ENCODE peak calls at places on chromosomes 6 and 20, in ten cellular contexts. W is G401, U is anterior cingulate cortex, G is colonic mucosa, V is RWPE1, L is Calu3, S is T-helper 2 cell, A is Daoy, O is NCI-H1436, P is choroid plexus epithelial cell. J is an unnamed sample.

GRCh38 chr20:31989030-31989645 is 21.1 kb upstream of the CCM2L start:
- DNase-seq in O (no peak), S (no peak), L (no peak), P (no peak), A (no peak), G (no peak), U (peak), V (no peak), W (peak), J (no peak)

GRCh38 chr6:126804255-126805064 is 314.0 kb upstream of the RSPO3 start:
- DNase-seq in L (peak), P (peak), O (no peak), G (peak), S (no peak), A (peak), W (peak), U (no peak), V (peak), J (peak)

GRCh38 chr6:160093946-160094345 is 27.7 kb upstream of the SLC22A1 start:
- DNase-seq in A (no peak), S (no peak), U (no peak), P (no peak), G (no peak), W (no peak), L (no peak), V (no peak), O (no peak), J (no peak)

GRCh38 chr20:62929051-62929538 is 2.8 kb upstream of the DIDO1 start:
- DNase-seq in A (peak), W (peak), G (peak), L (peak), U (peak), S (peak), P (peak), V (peak), O (no peak), J (peak)

GRCh38 chr20:61670274-61670673 is 395.4 kb downstream of the TAF4 start:
- DNase-seq in W (no peak), G (no peak), U (no peak), O (no peak), L (no peak), P (no peak), V (no peak), A (no peak), S (no peak), J (no peak)

GRCh38 chr20:46129955-46130481 is 11.9 kb downstream of the CD40 start:
- DNase-seq in L (no peak), S (no peak), W (peak), V (no peak), G (no peak), U (no peak), A (no peak), P (no peak), O (no peak), J (no peak)

GRCh38 chr20:48733296-48733790 is 94.5 kb downstream of the PREX1 start:
- DNase-seq in U (no peak), G (no peak), A (no peak), O (no peak), V (peak), L (no peak), P (peak), S (no peak), W (no peak), J (peak)

GRCh38 chr6:127637830-127638229 is 60.9 kb downstream of the C6orf58 start:
- DNase-seq in A (no peak), S (no peak), U (no peak), L (no peak), W (no peak), G (no peak), P (peak), V (no peak), O (no peak), J (no peak)

GRCh38 chr6:152648090-152648489 is 10.9 kb upstream of the SYNE1 start:
- DNase-seq in W (peak), P (peak), A (no peak), V (no peak), L (no peak), S (no peak), U (no peak), G (no peak), O (no peak), J (no peak)

GRCh38 chr20:16615199-16615598 is 42.0 kb upstream of the KIF16B start:
- DNase-seq in V (peak), L (no peak), S (no peak), U (no peak), P (peak), W (no peak), O (no peak), G (peak), A (peak), J (peak)

GRCh38 chr6:4153514-4153985 is 18.2 kb upstream of the ECI2 start:
- DNase-seq in G (no peak), A (no peak), V (no peak), P (no peak), S (no peak), W (no peak), L (no peak), O (no peak), U (no peak), J (no peak)

GRCh38 chr6:13666194-13667105 is 45.2 kb downstream of the RANBP9 start:
- DNase-seq in G (no peak), P (no peak), V (no peak), W (no peak), O (no peak), U (no peak), A (peak), L (no peak), S (no peak), J (peak)

GRCh38 chr6:43250992-43251373 is 7.7 kb downstream of the TTBK1 start:
- DNase-seq in A (peak), O (no peak), P (no peak), G (peak), L (peak), U (no peak), W (peak), S (no peak), V (peak), J (no peak)

GRCh38 chr6:100553243-100553642 is 88.5 kb upstream of the SIM1 start:
- DNase-seq in W (no peak), U (no peak), S (no peak), A (no peak), O (peak), P (no peak), V (no peak), G (no peak), L (no peak), J (no peak)

GRCh38 chr6:74073429-74073828 is 377.4 kb downstream of the CD109 start:
- DNase-seq in G (no peak), S (no peak), O (no peak), V (peak), W (no peak), A (no peak), U (no peak), P (peak), L (no peak), J (no peak)

GRCh38 chr20:38184098-38184497 is 19.0 kb upstream of the TGM2 start:
- DNase-seq in U (no peak), W (no peak), S (no peak), L (no peak), P (no peak), G (no peak), V (peak), A (no peak), O (no peak), J (no peak)

GRCh38 chr6:108565091-108565766 is 4.5 kb downstream of the FOXO3 start:
- DNase-seq in G (no peak), A (peak), L (no peak), P (no peak), V (no peak), W (no peak), U (no peak), S (no peak), O (no peak), J (no peak)

GRCh38 chr6:43187821-43188220 is 5.8 kb downstream of the CUL9 start:
- DNase-seq in U (no peak), O (no peak), A (no peak), W (no peak), L (no peak), S (no peak), P (no peak), V (no peak), G (no peak), J (no peak)

GRCh38 chr6:159806021-159806458 is 6.0 kb downstream of the PNLDC1 start:
- DNase-seq in P (peak), U (no peak), O (no peak), S (no peak), A (no peak), L (peak), W (no peak), V (no peak), G (no peak), J (no peak)

J was measured in A673.